ENCODE peak calls at places on chromosomes 1 and 21, in eight cellular contexts. Z, U, A, T, Y, G, W and D are unnamed samples. For H3K4me1, the result is how much of the 10 kb centered on the place peaks cover.

GRCh38 chr1:153357076-153357852 is 390 bp upstream of the S100A9 start:
- DNase-seq in Z (no peak), W (no peak), U (no peak), T (peak), G (peak), Y (no peak), A (peak), D (peak)

GRCh38 chr1:65412984-65413375 is 7.5 kb upstream of the LEPR start:
- DNase-seq in G (no peak), A (no peak), T (no peak), W (no peak), Y (no peak), U (no peak), Z (no peak), D (no peak)

GRCh38 chr21:18987515-18988026 is 584.0 kb upstream of the TMPRSS15 start:
- DNase-seq in G (no peak), A (no peak), T (no peak), Z (no peak), W (no peak), Y (no peak), U (no peak), D (no peak)

GRCh38 chr21:39096754-39097153 is 86.5 kb downstream of the PSMG1 start:
- DNase-seq in T (no peak), A (no peak), U (no peak), W (no peak), Y (no peak), Z (no peak), G (no peak), D (peak)

GRCh38 chr1:178282949-178283367 is 189.1 kb downstream of the RASAL2 start:
- DNase-seq in G (no peak), W (no peak), Z (no peak), U (peak), A (no peak), Y (peak), T (no peak), D (no peak)

GRCh38 chr1:23452011-23452411 is 27.5 kb upstream of the TCEA3 start:
- DNase-seq in Y (peak), W (peak), A (peak), T (no peak), U (no peak), Z (peak), G (no peak), D (no peak)

GRCh38 chr1:16237343-16237830 is 404 bp upstream of the CPLANE2 start:
- DNase-seq in U (no peak), A (no peak), Z (no peak), Y (no peak), T (no peak), G (no peak), W (no peak), D (peak)

GRCh38 chr1:246139745-246140182 is 367.3 kb downstream of the SMYD3 start:
- DNase-seq in G (no peak), Y (peak), A (no peak), U (peak), W (no peak), T (no peak), Z (no peak), D (no peak)

GRCh38 chr1:212488436-212489283 is 55.9 kb downstream of the NENF start:
- DNase-seq in W (no peak), T (peak), Y (peak), A (peak), U (no peak), Z (no peak), G (no peak), D (no peak)

GRCh38 chr1:227734546-227734857 is 600 bp downstream of the JMJD4 start:
- DNase-seq in Z (no peak), T (no peak), G (no peak), U (no peak), Y (no peak), A (no peak), W (no peak), D (no peak)

GRCh38 chr1:245277276-245277675 is 122.5 kb downstream of the KIF26B start:
- DNase-seq in T (no peak), W (no peak), Z (no peak), Y (no peak), G (no peak), U (no peak), A (no peak), D (no peak)

GRCh38 chr1:227395391-227396028 is 77.2 kb upstream of the CDC42BPA start:
- DNase-seq in G (no peak), T (no peak), U (no peak), W (no peak), Z (no peak), A (no peak), Y (no peak), D (no peak)

GRCh38 chr1:72197786-72198185 is 84.6 kb downstream of the NEGR1 start:
- DNase-seq in T (no peak), G (no peak), Z (no peak), U (no peak), W (no peak), Y (no peak), A (no peak), D (no peak)

GRCh38 chr1:213772142-213772541 is 215.6 kb upstream of the PROX1 start:
- DNase-seq in A (no peak), Z (no peak), W (no peak), Y (no peak), G (no peak), T (no peak), U (no peak), D (no peak)

GRCh38 chr1:228225165-228225710 is 17.4 kb downstream of the OBSCN start:
- DNase-seq in G (no peak), U (no peak), Y (no peak), T (no peak), W (no peak), Z (no peak), A (no peak), D (no peak)

GRCh38 chr1:27342778-27343638 is 1.2 kb downstream of the SYTL1 start:
- DNase-seq in Z (peak), Y (peak), A (no peak), W (peak), T (no peak), U (no peak), G (no peak), D (peak)

GRCh38 chr1:56473582-56474270 is 105.6 kb downstream of the PLPP3 start:
- DNase-seq in G (no peak), A (no peak), U (no peak), Y (no peak), T (no peak), W (no peak), Z (no peak), D (no peak)

GRCh38 chr21:33064623-33064996 is 5.3 kb upstream of the OLIG1 start:
- DNase-seq in Z (no peak), Y (no peak), G (no peak), W (no peak), A (no peak), U (peak), T (no peak), D (no peak)

GRCh38 chr1:168485048-168485447 is 58.7 kb downstream of the XCL2 start:
- DNase-seq in W (no peak), G (no peak), U (no peak), A (no peak), Y (no peak), T (no peak), Z (no peak), D (peak)

GRCh38 chr1:97796716-97797115 is 124.1 kb downstream of the DPYD start:
- DNase-seq in A (no peak), W (no peak), U (peak), G (no peak), Y (no peak), Z (no peak), T (no peak), D (no peak)

GRCh38 chr21:29349702-29350101 is 51.0 kb downstream of the BACH1 start:
- DNase-seq in W (no peak), Y (no peak), U (no peak), G (no peak), A (no peak), Z (no peak), T (no peak), D (no peak)

GRCh38 chr1:21468597-21468996 is 28.7 kb downstream of the NBPF3 start:
- DNase-seq in Z (no peak), Y (no peak), A (no peak), W (no peak), T (no peak), U (peak), G (no peak), D (no peak)

GRCh38 chr1:228087771-228088251 is 5.3 kb downstream of the ARF1 start:
- DNase-seq in T (no peak), U (peak), G (peak), W (peak), Z (no peak), Y (peak), A (no peak), D (peak)

GRCh38 chr1:223712184-223712855 is at the start of gene CAPN2:
- DNase-seq in G (peak), U (peak), Y (no peak), T (peak), A (peak), W (peak), Z (peak), D (peak)

GRCh38 chr1:223709598-223709997 is 2.7 kb upstream of the CAPN2 start:
- DNase-seq in G (no peak), T (no peak), W (no peak), Y (no peak), U (peak), A (no peak), Z (no peak), D (no peak)

GRCh38 chr1:223711838-223712183 is 528 bp upstream of the CAPN2 start:
- DNase-seq in Y (no peak), U (no peak), A (no peak), T (no peak), W (no peak), G (no peak), Z (no peak), D (no peak)

GRCh38 chr1:223710179-223711133 is 1.9 kb upstream of the CAPN2 start:
- DNase-seq in T (no peak), Z (no peak), U (no peak), G (no peak), A (no peak), W (no peak), Y (no peak), D (no peak)

GRCh38 chr1:223711173-223711572 is 1.2 kb upstream of the CAPN2 start:
- DNase-seq in Y (no peak), U (no peak), Z (no peak), A (no peak), G (no peak), T (no peak), W (no peak), D (no peak)
- H3K4me1 ChIP-seq in Y (under half), U (half or more), Z (under half), A (half or more), G (half or more), T (half or more), W (under half), D (under half)

GRCh38 chr21:35163381-35163780 is 114.3 kb upstream of the RUNX1 start:
- DNase-seq in G (no peak), Z (no peak), Y (peak), T (no peak), W (no peak), U (no peak), A (no peak), D (no peak)
- H3K4me1 ChIP-seq in G (under half), Z (under half), Y (under half), T (under half), W (under half), U (under half), A (under half), D (under half)

GRCh38 chr1:109799445-109799844 is 35.7 kb upstream of the EPS8L3 start:
- DNase-seq in T (no peak), A (no peak), Y (no peak), U (no peak), W (no peak), G (no peak), Z (no peak), D (no peak)
- H3K4me1 ChIP-seq in T (under half), A (under half), Y (under half), U (under half), W (under half), G (under half), Z (half or more), D (under half)

GRCh38 chr1:10900691-10901090 is 104.2 kb upstream of the CASZ1 start:
- DNase-seq in Y (peak), Z (no peak), U (no peak), G (no peak), W (no peak), A (no peak), T (no peak), D (no peak)

GRCh38 chr1:10903826-10904225 is 107.4 kb upstream of the CASZ1 start:
- DNase-seq in Y (no peak), W (no peak), U (no peak), G (no peak), Z (no peak), T (no peak), A (no peak), D (no peak)

GRCh38 chr1:10903421-10903820 is 107.0 kb upstream of the CASZ1 start:
- DNase-seq in Z (no peak), A (no peak), W (no peak), G (no peak), U (no peak), T (no peak), Y (no peak), D (no peak)

GRCh38 chr1:10901091-10901893 is 104.8 kb upstream of the CASZ1 start:
- DNase-seq in A (no peak), Y (no peak), W (peak), Z (no peak), T (no peak), U (no peak), G (no peak), D (peak)

DNA sequence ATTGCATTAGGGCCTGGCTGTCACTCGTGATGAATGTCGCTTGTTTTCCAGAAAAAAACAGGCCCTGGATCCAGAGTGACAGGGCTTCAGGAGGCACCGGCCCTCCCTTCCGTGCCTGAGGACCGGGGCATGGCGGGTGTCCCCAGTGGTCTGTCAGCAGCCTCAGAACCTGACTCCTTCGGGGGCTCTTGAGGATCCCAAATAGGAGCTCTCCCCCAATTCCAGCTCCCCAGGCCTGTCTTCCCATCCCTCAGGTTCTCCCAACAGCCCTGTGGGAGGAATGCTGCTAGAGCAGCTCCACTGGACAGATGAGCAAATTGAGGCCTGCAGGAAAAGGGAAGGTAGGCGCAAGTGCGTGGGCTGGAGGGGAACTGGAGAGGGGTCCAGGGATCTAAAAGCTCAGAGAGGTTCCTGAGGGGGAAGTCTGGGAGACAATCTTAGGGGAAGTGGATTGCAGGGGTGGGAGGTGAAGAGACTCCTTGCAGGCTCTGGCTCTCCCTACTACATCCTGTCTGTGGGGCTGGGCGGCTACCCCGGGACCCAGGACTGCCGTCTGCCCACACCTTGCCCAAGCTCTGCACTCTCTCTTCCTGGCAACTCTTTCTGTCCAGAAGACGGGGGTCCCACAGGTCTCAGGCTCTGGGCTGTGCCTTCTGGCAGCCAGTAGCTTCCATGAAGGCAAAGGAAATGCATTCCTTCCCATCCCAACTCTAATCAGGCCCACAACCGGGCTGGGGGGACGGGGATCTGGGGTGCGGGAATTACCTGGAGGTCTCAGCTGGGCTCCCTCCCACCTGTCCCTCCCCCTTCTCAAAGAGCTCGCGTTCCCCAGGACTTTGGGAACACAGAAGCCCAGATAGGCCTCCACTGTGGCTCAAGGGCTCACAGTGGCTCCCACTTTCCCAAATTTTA is 105.7 kb upstream of the CASZ1 start:
- DNase-seq in Z (no peak), T (no peak), Y (no peak), A (no peak), G (no peak), U (no peak), W (no peak), D (no peak)
- H3K4me1 ChIP-seq in Z (under half), T (under half), Y (under half), A (under half), G (under half), U (under half), W (under half), D (under half)

GRCh38 chr1:18327650-18328049 is 153.1 kb upstream of the KLHDC7A start:
- DNase-seq in U (no peak), T (no peak), W (no peak), Y (no peak), G (no peak), Z (no peak), A (no peak), D (no peak)
- H3K4me1 ChIP-seq in U (under half), T (under half), W (under half), Y (under half), G (under half), Z (under half), A (under half), D (under half)

GRCh38 chr21:45303751-45304150 is 16.1 kb upstream of the POFUT2 start:
- DNase-seq in G (peak), U (no peak), Y (no peak), Z (no peak), W (no peak), T (no peak), A (no peak), D (peak)

GRCh38 chr21:45304161-45304830 is 16.6 kb upstream of the POFUT2 start:
- DNase-seq in W (no peak), T (no peak), U (no peak), Z (no peak), G (peak), Y (no peak), A (no peak), D (peak)

GRCh38 chr21:45305831-45306230 is 18.1 kb upstream of the POFUT2 start:
- DNase-seq in Y (no peak), U (no peak), G (peak), Z (no peak), T (no peak), A (no peak), W (no peak), D (peak)

GRCh38 chr21:45306453-45306831 is 18.7 kb upstream of the POFUT2 start:
- DNase-seq in A (no peak), U (no peak), W (no peak), T (no peak), Z (no peak), Y (no peak), G (no peak), D (peak)

GRCh38 chr21:45304945-45305344 is 17.2 kb upstream of the POFUT2 start:
- DNase-seq in Y (no peak), W (no peak), Z (no peak), G (peak), A (no peak), T (no peak), U (no peak), D (peak)
- H3K4me1 ChIP-seq in Y (under half), W (under half), Z (under half), G (half or more), A (under half), T (half or more), U (under half), D (under half)

GRCh38 chr1:94862718-94863117 is 42.6 kb downstream of the SLC44A3 start:
- DNase-seq in U (no peak), T (no peak), W (no peak), Y (peak), A (no peak), Z (no peak), G (no peak), D (no peak)
- H3K4me1 ChIP-seq in U (under half), T (half or more), W (under half), Y (under half), A (half or more), Z (under half), G (under half), D (under half)